ENCODE peak calls at places on chromosomes 2 and 18, in eight cellular contexts. M is HFF-Myc, U is esophagus squamous epithelium, Z is foreskin fibroblast, V is psoas muscle, N is brain microvascular endothelial cell, A is WTC11, E is AG09319. S is an unnamed sample.

GRCh38 chr18:9348079-9348671 is 13.6 kb downstream of the TWSG1 start:
- DNase-seq in N (peak), V (no peak), A (no peak), E (no peak), Z (peak), U (no peak), M (no peak), S (peak)

GRCh38 chr2:61770298-61770697 is 83.6 kb downstream of the FAM161A start:
- DNase-seq in V (no peak), E (no peak), Z (no peak), A (no peak), M (no peak), N (no peak), U (no peak), S (no peak)

GRCh38 chr2:6764968-6765723 is 100.6 kb downstream of the CMPK2 start:
- DNase-seq in U (no peak), N (no peak), E (no peak), A (no peak), M (no peak), V (no peak), Z (no peak), S (no peak)

GRCh38 chr2:31812051-31812798 is 198.6 kb downstream of the MEMO1 start:
- DNase-seq in U (no peak), E (no peak), M (no peak), N (peak), Z (peak), V (no peak), A (no peak), S (peak)

GRCh38 chr2:27245116-27245515 is 17.7 kb downstream of the SLC30A3 start:
- DNase-seq in N (no peak), A (no peak), E (no peak), V (no peak), U (no peak), M (no peak), Z (no peak), S (no peak)

GRCh38 chr2:235802542-235802941 is 308.7 kb downstream of the AGAP1 start:
- DNase-seq in U (no peak), M (no peak), V (no peak), E (no peak), A (no peak), Z (no peak), N (no peak), S (no peak)

GRCh38 chr2:110853516-110853915 is 121.1 kb downstream of the ACOXL start:
- DNase-seq in M (no peak), E (no peak), V (no peak), Z (peak), N (peak), A (peak), U (no peak), S (peak)

GRCh38 chr2:86498468-86499260 is 57.5 kb downstream of the KDM3A start:
- DNase-seq in V (no peak), U (no peak), E (no peak), A (no peak), N (no peak), Z (peak), M (no peak), S (no peak)

GRCh38 chr2:130920417-130921030 is 83.8 kb downstream of the ARHGEF4 start:
- DNase-seq in A (peak), E (peak), Z (peak), M (peak), U (no peak), V (no peak), N (peak), S (peak)

GRCh38 chr2:18117592-18117991 is 239.1 kb downstream of the KCNS3 start:
- DNase-seq in E (no peak), N (peak), A (peak), Z (peak), M (peak), V (peak), U (no peak), S (peak)

GRCh38 chr2:209049608-209050007 is 374.2 kb upstream of the MAP2 start:
- DNase-seq in V (no peak), Z (no peak), M (no peak), E (no peak), N (no peak), A (no peak), U (no peak), S (no peak)

GRCh38 chr2:83420993-83421392 is 1038.1 kb downstream of the SUCLG1 start:
- DNase-seq in N (no peak), E (no peak), U (no peak), M (no peak), V (no peak), Z (no peak), A (no peak), S (no peak)

GRCh38 chr2:124933883-124934282 is 908.8 kb downstream of the CNTNAP5 start:
- DNase-seq in V (no peak), E (no peak), A (no peak), N (no peak), Z (no peak), U (no peak), M (no peak), S (no peak)

GRCh38 chr2:232369126-232369955 is 9.2 kb upstream of the ALPP start:
- DNase-seq in Z (no peak), A (peak), E (no peak), U (no peak), N (no peak), M (no peak), V (no peak), S (no peak)

GRCh38 chr2:136032192-136032591 is 46.8 kb upstream of the DARS1 start:
- DNase-seq in V (no peak), N (no peak), E (no peak), U (no peak), Z (no peak), M (no peak), A (no peak), S (no peak)

GRCh38 chr18:3889121-3889520 is 439.1 kb downstream of the TGIF1 start:
- DNase-seq in V (no peak), N (no peak), U (no peak), A (no peak), E (no peak), Z (no peak), M (no peak), S (no peak)

GRCh38 chr2:23497063-23497462 is 112.1 kb downstream of the KLHL29 start:
- DNase-seq in M (no peak), E (no peak), V (peak), Z (no peak), U (no peak), A (peak), N (peak), S (no peak)

GRCh38 chr2:162385516-162385915 is 41.6 kb downstream of the GCA start:
- DNase-seq in V (no peak), Z (no peak), E (no peak), U (no peak), M (no peak), A (no peak), N (no peak), S (no peak)

GRCh38 chr2:223528036-223528435 is 74.1 kb downstream of the SCG2 start:
- DNase-seq in V (no peak), Z (peak), U (no peak), E (no peak), M (no peak), N (no peak), A (no peak), S (no peak)

GRCh38 chr2:170155723-170156253 is 22.2 kb upstream of the MYO3B start:
- DNase-seq in V (no peak), A (no peak), N (no peak), Z (peak), M (no peak), U (no peak), E (no peak), S (no peak)

GRCh38 chr18:27860701-27861107 is 316.2 kb downstream of the CDH2 start:
- DNase-seq in U (no peak), M (no peak), A (no peak), V (no peak), E (no peak), Z (no peak), N (peak), S (no peak)

GRCh38 chr18:58529714-58530354 is 99.1 kb downstream of the ALPK2 start:
- DNase-seq in M (peak), V (peak), A (peak), E (peak), U (no peak), N (peak), Z (peak), S (peak)

GRCh38 chr2:150601280-150602038 is 114.0 kb upstream of the RND3 start:
- DNase-seq in U (no peak), A (no peak), M (no peak), E (no peak), V (no peak), Z (peak), N (peak), S (no peak)

GRCh38 chr2:143530753-143531152 is 401.5 kb downstream of the ARHGAP15 start:
- DNase-seq in Z (peak), N (no peak), V (no peak), U (no peak), E (no peak), A (no peak), M (peak), S (no peak)

GRCh38 chr2:143533846-143534245 is 404.6 kb downstream of the ARHGAP15 start:
- DNase-seq in N (no peak), A (no peak), V (no peak), M (no peak), U (no peak), E (no peak), Z (no peak), S (no peak)

GRCh38 chr2:143535802-143536201 is 406.6 kb downstream of the ARHGAP15 start:
- DNase-seq in U (no peak), V (no peak), M (no peak), N (no peak), E (no peak), Z (no peak), A (no peak), S (no peak)
- TF ChIP-seq CTCF in U (no peak), V (no peak), M (no peak), N (no peak), E (no peak), Z (no peak), A (no peak), S (no peak)

GRCh38 chr2:226123307-226123706 is 676.3 kb downstream of the IRS1 start:
- DNase-seq in V (no peak), E (no peak), Z (peak), A (no peak), U (no peak), M (no peak), N (no peak), S (no peak)
- TF ChIP-seq CTCF in V (no peak), E (no peak), Z (no peak), A (no peak), U (no peak), M (no peak), N (no peak), S (no peak)

GRCh38 chr2:46769809-46770208 is 145.8 kb downstream of the MCFD2 start:
- DNase-seq in V (no peak), M (no peak), N (no peak), E (no peak), A (no peak), U (no peak), Z (no peak), S (no peak)
- TF ChIP-seq CTCF in V (peak), M (no peak), N (peak), E (no peak), A (no peak), U (no peak), Z (peak), S (no peak)

GRCh38 chr2:191020221-191020741 is 6.3 kb upstream of the STAT1 start:
- DNase-seq in Z (peak), E (peak), A (peak), N (peak), M (peak), V (peak), U (peak), S (peak)
- TF ChIP-seq CTCF in Z (no peak), E (no peak), A (no peak), N (no peak), M (no peak), V (peak), U (peak), S (no peak)

DNA sequence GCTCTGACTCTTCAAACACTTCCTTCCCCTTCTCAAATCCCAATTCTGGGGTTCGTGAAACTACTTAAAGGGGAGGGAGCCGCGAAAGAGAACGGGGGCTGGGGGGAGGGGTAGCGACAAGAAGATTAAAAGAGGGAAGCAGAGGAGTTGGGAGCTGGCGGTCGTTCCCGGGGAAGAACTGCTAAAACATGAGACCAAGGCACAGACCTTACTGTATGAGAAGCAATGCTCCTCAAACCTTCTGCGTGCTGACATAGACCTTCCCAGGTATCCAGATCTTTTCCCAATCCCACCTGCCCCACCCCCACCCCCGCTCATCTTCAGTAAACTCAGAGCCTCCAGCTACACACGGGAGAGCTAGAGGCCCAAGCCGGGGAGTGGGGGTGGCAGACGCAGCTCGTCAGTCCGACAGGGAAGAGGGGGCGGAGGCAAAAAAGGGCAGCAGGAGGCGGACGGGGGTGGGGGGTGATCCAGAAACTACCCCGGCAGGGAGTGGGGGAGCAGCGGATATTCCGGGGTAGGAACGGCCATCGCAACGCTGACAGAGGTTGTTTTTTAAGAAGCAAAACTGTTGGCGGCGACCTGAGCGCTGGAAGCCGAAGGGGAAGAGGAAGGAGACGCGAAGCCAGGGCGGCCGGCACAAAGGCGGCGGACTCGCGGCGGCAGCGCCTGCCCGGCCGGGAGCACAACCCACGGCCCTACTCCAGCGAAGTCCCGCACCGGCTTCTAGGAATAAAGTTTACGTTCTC is 987 bp downstream of the BAZ2B start:
- DNase-seq in Z (peak), U (peak), N (peak), V (peak), M (peak), E (peak), A (peak), S (peak)
- TF ChIP-seq CTCF in Z (no peak), U (no peak), N (no peak), V (no peak), M (no peak), E (no peak), A (no peak), S (no peak)

GRCh38 chr2:9552491-9553178 is 3.0 kb downstream of the ADAM17 start:
- DNase-seq in M (no peak), N (no peak), V (no peak), A (no peak), Z (peak), E (peak), U (no peak), S (peak)

GRCh38 chr2:9558948-9559381 is 3.3 kb upstream of the ADAM17 start:
- DNase-seq in V (no peak), A (no peak), Z (peak), U (no peak), M (peak), N (peak), E (peak), S (no peak)

GRCh38 chr2:9554841-9555337 is 741 bp downstream of the ADAM17 start:
- DNase-seq in Z (peak), M (peak), N (peak), E (peak), U (no peak), A (no peak), V (no peak), S (no peak)

GRCh38 chr2:9556121-9556869 is 665 bp upstream of the ADAM17 start:
- DNase-seq in V (no peak), M (no peak), N (no peak), E (no peak), U (no peak), A (no peak), Z (peak), S (no peak)

GRCh38 chr2:9555338-9556120 is at the start of gene ADAM17:
- DNase-seq in A (peak), E (peak), V (peak), Z (peak), U (peak), N (peak), M (peak), S (peak)
- TF ChIP-seq CTCF in A (no peak), E (peak), V (peak), Z (peak), U (peak), N (peak), M (peak), S (peak)

GRCh38 chr2:45946023-45946422 is 294.5 kb downstream of the PRKCE start:
- DNase-seq in U (no peak), V (no peak), E (no peak), N (peak), Z (peak), M (no peak), A (no peak), S (no peak)

GRCh38 chr2:45941758-45942738 is 290.6 kb downstream of the PRKCE start:
- DNase-seq in U (no peak), N (no peak), M (no peak), E (no peak), Z (peak), V (no peak), A (no peak), S (no peak)

GRCh38 chr2:45945182-45945779 is 293.8 kb downstream of the PRKCE start:
- DNase-seq in Z (no peak), U (no peak), E (no peak), A (no peak), V (no peak), M (no peak), N (no peak), S (no peak)

GRCh38 chr2:45944075-45944474 is 292.6 kb downstream of the PRKCE start:
- DNase-seq in A (no peak), M (peak), U (no peak), Z (peak), V (no peak), E (no peak), N (peak), S (no peak)

GRCh38 chr2:45943231-45944044 is 292.0 kb downstream of the PRKCE start:
- DNase-seq in U (no peak), M (no peak), N (no peak), A (peak), E (no peak), Z (peak), V (no peak), S (no peak)
- TF ChIP-seq CTCF in U (no peak), M (peak), N (peak), A (no peak), E (no peak), Z (no peak), V (no peak), S (no peak)

DNA sequence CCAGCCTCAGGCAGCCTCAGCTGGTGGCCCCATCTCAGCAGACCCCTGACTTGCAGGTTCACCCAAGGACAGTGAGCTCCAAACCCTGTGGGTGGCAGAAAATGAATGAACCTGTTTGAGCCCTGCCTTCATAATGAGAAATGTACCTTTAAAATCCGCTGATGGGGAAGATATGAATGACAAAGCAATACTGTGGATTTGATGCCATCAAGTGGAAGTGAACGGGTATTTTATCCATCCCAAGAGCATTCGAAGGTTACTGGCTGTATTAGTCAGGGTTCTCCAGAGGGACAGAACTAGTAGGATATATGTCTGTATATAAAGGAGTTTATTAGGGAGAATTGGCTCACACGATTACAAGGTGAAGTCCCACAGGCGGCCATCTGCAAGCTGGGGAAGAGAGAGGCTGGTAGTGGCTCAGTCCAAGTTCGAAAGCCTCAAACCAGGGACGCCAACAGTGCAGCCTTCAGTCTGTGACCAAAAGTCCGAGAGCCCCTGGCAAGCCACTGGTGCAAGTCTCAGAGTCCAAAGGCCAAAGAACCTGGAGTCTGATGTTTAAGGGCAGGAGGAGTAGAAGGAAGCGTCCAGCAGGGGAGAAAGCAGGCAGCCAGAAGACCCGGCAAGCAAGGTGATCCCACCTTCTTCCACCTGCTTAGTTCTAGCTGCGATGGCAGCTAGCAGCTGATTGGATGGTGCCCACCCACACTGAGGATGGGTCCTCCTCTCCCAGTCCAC is 32.1 kb downstream of the TOGARAM2 start:
- DNase-seq in U (no peak), V (peak), M (no peak), E (no peak), Z (no peak), A (no peak), N (peak), S (no peak)
- TF ChIP-seq CTCF in U (no peak), V (peak), M (no peak), E (no peak), Z (no peak), A (no peak), N (no peak), S (no peak)